ENCODE peak calls at places on chromosomes 12 and 14, in five cellular contexts. B is mammary epithelial cell, E is WTC11, Z is foreskin fibroblast, D is glutamatergic neuron. C is an unnamed sample.

GRCh38 chr14:21017528-21018245 is 7.2 kb downstream of the NDRG2 start:
- DNase-seq in B (no peak), E (no peak), Z (no peak), D (no peak), C (no peak)

GRCh38 chr12:8556748-8557147 is 16.0 kb upstream of the CLEC4E start:
- DNase-seq in B (no peak), E (no peak), Z (no peak), D (no peak), C (no peak)

GRCh38 chr14:100384819-100385813 is 62.0 kb downstream of the SLC25A47 start:
- DNase-seq in B (peak), E (no peak), Z (peak), D (no peak), C (no peak)

GRCh38 chr12:1847411-1847810 is 27.0 kb downstream of the LRTM2 start:
- DNase-seq in B (no peak), E (no peak), Z (no peak), D (peak), C (no peak)

GRCh38 chr14:99058542-99058941 is 213.5 kb downstream of the BCL11B start:
- DNase-seq in B (no peak), E (no peak), Z (no peak), D (no peak), C (no peak)

GRCh38 chr14:49966304-49966809 is 73.5 kb downstream of the ARF6 start:
- DNase-seq in B (no peak), E (no peak), Z (peak), D (no peak), C (no peak)

GRCh38 chr14:64855732-64856527 is 23.8 kb downstream of the SPTB start:
- DNase-seq in B (no peak), E (no peak), Z (no peak), D (no peak), C (no peak)

GRCh38 chr12:2244013-2244861 is 191.4 kb downstream of the CACNA1C start:
- DNase-seq in B (peak), E (peak), Z (peak), D (no peak), C (no peak)

GRCh38 chr12:6853626-6854025 is 1.7 kb downstream of the USP5 start:
- DNase-seq in B (no peak), E (no peak), Z (no peak), D (no peak), C (no peak)

GRCh38 chr14:65810326-65810725 is 397.8 kb downstream of the FUT8 start:
- DNase-seq in B (no peak), E (no peak), Z (no peak), D (no peak), C (no peak)

GRCh38 chr12:5807090-5807414 is 138.0 kb downstream of the ANO2 start:
- DNase-seq in B (peak), E (no peak), Z (no peak), D (no peak), C (no peak)

GRCh38 chr14:104184506-104184905 is 46.1 kb downstream of the KIF26A start:
- DNase-seq in B (no peak), E (no peak), Z (no peak), D (no peak), C (no peak)

GRCh38 chr14:75306917-75307699 is 28.5 kb downstream of the FOS start:
- DNase-seq in B (peak), E (no peak), Z (peak), D (no peak), C (no peak)
- TF ChIP-seq CTCF in B (peak), E (no peak), Z (peak), D (no peak), C (peak)

GRCh38 chr12:71018682-71019081 is 98.1 kb upstream of the PTPRR start:
- DNase-seq in B (no peak), E (no peak), Z (no peak), D (no peak), C (no peak)

GRCh38 chr12:71024281-71024680 is 103.7 kb upstream of the PTPRR start:
- DNase-seq in B (no peak), E (no peak), Z (no peak), D (no peak), C (no peak)

GRCh38 chr12:71024827-71025226 is 104.3 kb upstream of the PTPRR start:
- DNase-seq in B (no peak), E (no peak), Z (no peak), D (no peak), C (no peak)

GRCh38 chr12:71014180-71014785 is 93.7 kb upstream of the PTPRR start:
- DNase-seq in B (peak), E (no peak), Z (peak), D (no peak), C (no peak)

GRCh38 chr12:71019282-71019831 is 98.8 kb upstream of the PTPRR start:
- DNase-seq in B (no peak), E (no peak), Z (no peak), D (no peak), C (no peak)
- TF ChIP-seq CTCF in B (no peak), E (no peak), Z (no peak), D (no peak), C (no peak)

GRCh38 chr12:45742590-45742989 is 13.1 kb downstream of the ARID2 start:
- DNase-seq in B (no peak), E (no peak), Z (no peak), D (no peak), C (no peak)

GRCh38 chr12:45743247-45743646 is 13.7 kb downstream of the ARID2 start:
- DNase-seq in B (peak), E (no peak), Z (no peak), D (no peak), C (no peak)

DNA sequence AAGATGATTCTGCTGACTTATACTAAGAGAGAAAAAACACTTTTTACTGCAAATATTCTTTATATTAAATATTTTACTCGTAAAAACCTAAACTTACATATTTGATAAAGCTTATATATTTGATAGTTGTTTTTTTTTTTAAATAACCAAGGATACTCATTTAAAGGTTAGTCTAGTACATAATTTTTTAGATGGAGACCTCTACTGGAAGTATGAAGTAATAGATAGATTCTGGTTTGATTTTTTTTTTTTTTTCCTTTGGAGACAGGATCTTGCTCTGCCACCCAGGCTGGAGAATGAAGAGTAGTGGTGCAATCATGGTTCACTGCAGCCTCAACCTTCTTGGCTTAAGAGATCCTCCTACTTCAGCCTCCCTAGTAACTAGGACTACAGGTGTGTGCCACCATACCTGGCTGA is 16.4 kb downstream of the ARID2 start:
- DNase-seq in B (peak), E (no peak), Z (peak), D (no peak), C (no peak)
- TF ChIP-seq CTCF in B (peak), E (no peak), Z (peak), D (no peak), C (peak)

GRCh38 chr14:68788275-68789001 is 4.4 kb downstream of the ZFP36L1 start:
- DNase-seq in B (no peak), E (no peak), Z (no peak), D (no peak), C (no peak)

GRCh38 chr14:68787235-68787727 is 5.6 kb downstream of the ZFP36L1 start:
- DNase-seq in B (no peak), E (no peak), Z (peak), D (peak), C (no peak)

GRCh38 chr14:68789798-68790655 is 2.8 kb downstream of the ZFP36L1 start:
- DNase-seq in B (peak), E (no peak), Z (peak), D (peak), C (peak)

GRCh38 chr14:68790656-68791077 is 2.2 kb downstream of the ZFP36L1 start:
- DNase-seq in B (peak), E (no peak), Z (no peak), D (peak), C (no peak)

DNA sequence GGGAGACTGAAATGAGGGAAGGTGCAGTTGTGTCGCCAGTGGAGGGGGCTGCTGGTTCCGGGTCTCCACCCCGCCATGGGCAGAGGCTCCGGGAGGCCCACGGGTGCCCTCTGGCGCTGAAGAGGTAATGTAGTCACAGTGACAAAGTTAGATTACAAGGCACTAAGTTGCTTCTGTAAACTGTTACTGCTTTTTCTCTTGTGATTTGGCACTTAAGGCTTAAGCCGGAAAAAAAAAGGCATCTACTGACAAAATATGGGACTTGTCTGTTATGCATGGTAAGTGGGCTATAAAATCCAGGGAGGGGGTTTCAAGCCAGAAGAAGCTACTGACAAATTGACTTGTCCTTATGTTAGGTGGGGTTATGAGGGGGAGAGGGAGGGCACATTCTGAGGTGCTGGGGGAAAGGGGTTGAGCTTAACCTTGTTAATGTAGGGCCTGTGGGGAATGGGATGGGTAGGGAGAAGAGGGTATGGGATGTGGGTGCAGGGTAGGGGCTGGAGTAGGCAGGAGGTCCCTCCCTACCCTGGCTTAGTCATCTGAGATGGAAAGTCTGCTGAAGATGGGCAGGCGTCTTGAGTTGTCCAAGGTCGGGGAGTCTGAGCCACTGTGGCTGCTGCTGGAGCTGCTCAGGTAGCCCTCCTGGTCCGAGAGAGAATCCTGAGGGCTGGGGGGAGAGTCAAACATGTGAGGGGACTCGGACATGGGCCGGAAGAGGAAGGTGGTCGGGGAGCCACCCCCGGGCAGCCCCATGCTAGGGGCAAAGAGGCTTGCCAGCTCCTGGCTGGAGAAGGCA is 3.7 kb downstream of the ZFP36L1 start:
- DNase-seq in B (peak), E (peak), Z (peak), D (peak), C (peak)
- TF ChIP-seq CTCF in B (peak), E (no peak), Z (peak), D (no peak), C (peak)

DNA sequence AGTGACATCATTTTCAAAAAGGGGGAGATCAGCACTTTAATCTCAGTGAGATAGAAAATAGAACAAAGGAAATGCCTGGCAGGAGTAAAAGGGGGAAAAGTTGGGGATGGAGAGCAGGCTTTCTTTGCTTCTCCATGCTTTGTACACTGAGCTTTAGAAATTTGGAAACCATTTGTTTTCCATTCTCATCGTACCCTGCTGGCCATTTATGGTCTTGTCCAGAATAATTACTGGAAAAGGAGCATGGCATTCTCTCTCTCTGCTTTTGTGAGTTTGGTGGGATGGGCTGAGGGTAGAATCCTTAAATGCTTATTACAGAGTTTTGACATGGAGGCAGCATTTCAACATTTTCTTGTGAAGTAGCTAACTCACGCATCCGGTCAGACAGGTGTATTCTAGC is 104.4 kb upstream of the FLRT2 start:
- DNase-seq in B (no peak), E (no peak), Z (no peak), D (no peak), C (no peak)
- TF ChIP-seq CTCF in B (no peak), E (no peak), Z (no peak), D (peak), C (peak)

DNA sequence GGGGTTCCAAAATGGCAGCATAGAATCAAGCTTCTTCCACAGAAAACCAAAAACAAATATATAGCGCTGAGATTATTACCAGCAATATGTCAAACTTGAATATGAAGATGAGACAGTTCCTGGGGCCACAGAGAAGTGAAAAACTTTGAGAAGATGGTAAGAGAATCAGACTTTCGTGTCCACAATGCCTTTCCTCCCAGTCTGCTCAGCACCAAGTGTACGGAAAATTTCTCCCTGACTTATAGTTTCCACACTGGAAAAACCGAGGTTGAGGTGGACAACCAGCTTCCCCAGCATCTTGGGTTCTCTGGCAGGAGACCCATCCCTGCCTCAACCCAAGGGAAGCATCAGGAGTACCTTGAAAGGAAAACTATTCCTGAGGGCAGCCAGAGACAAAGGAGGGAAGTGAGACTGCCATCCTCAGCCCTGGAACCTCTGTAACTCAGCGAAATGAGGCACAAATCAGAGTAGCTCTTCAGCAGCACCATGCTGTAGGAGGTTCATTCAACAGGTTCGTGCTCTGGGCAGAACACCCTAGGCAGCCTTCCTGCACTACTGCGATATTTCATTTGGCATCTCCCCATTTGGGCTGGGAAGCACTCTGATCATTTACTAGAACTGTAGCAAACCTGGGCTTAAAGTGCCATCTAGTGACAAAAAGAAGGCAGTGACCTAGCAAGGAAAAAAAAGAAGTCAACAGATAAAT is 52.4 kb upstream of the CAPRIN2 start:
- DNase-seq in B (peak), E (peak), Z (peak), D (no peak), C (no peak)
- TF ChIP-seq CTCF in B (peak), E (peak), Z (peak), D (peak), C (peak)